ENCODE peak calls at places on chromosome 7, in four cellular contexts. E is ovary, N is aorta, P is psoas muscle. K is an unnamed sample.

GRCh38 chr7:518630-519428 is 817 bp downstream of the PDGFA start:
- DNase-seq in P (peak), N (peak), E (peak), K (peak)

GRCh38 chr7:1192171-1192676 is 32.2 kb upstream of the ZFAND2A start:
- DNase-seq in P (no peak), N (no peak), E (no peak), K (no peak)

GRCh38 chr7:134888141-134888740 is 98.1 kb upstream of the AGBL3 start:
- DNase-seq in E (no peak), P (no peak), N (no peak), K (no peak)

GRCh38 chr7:155198901-155199845 is 98.5 kb upstream of the INSIG1 start:
- DNase-seq in E (no peak), P (no peak), N (no peak), K (no peak)

GRCh38 chr7:132750056-132750455 is 173.8 kb upstream of the PLXNA4 start:
- DNase-seq in P (no peak), E (no peak), N (no peak), K (no peak)

GRCh38 chr7:84336303-84336702 is 141.7 kb upstream of the SEMA3A start:
- DNase-seq in P (no peak), E (no peak), N (no peak), K (no peak)

GRCh38 chr7:132078891-132079735 is 497.2 kb downstream of the PLXNA4 start:
- DNase-seq in P (no peak), E (no peak), N (no peak), K (no peak)

GRCh38 chr7:27032843-27033242 is 63.0 kb downstream of the HOXA1 start:
- DNase-seq in N (no peak), P (no peak), E (no peak), K (no peak)

GRCh38 chr7:78232806-78233205 is 434.2 kb downstream of the PHTF2 start:
- DNase-seq in E (no peak), P (no peak), N (no peak), K (no peak)

GRCh38 chr7:46600340-46600739 is 679.3 kb upstream of the IGFBP3 start:
- DNase-seq in N (no peak), E (no peak), P (peak), K (no peak)

GRCh38 chr7:29684787-29685650 is 121.3 kb upstream of the WIPF3 start:
- DNase-seq in E (peak), P (peak), N (peak), K (peak)

GRCh38 chr7:94380264-94380663 is 14.4 kb upstream of the COL1A2 start:
- DNase-seq in P (no peak), E (no peak), N (no peak), K (no peak)

GRCh38 chr7:128454808-128455555 is 696 bp upstream of the HILPDA start:
- DNase-seq in E (no peak), N (no peak), P (no peak), K (no peak)

GRCh38 chr7:73740771-73741170 is 2.2 kb upstream of the ABHD11 start:
- DNase-seq in N (no peak), E (no peak), P (no peak), K (peak)

GRCh38 chr7:43650457-43651052 is 67.6 kb downstream of the STK17A start:
- DNase-seq in N (no peak), P (no peak), E (no peak), K (no peak)

GRCh38 chr7:35253680-35254495 is at the start of gene TBX20:
- DNase-seq in E (no peak), N (peak), P (peak), K (peak)

GRCh38 chr7:91228327-91228726 is 35.9 kb upstream of the FZD1 start:
- DNase-seq in P (no peak), N (no peak), E (no peak), K (no peak)

GRCh38 chr7:154167807-154168206 is 115.6 kb downstream of the DPP6 start:
- DNase-seq in N (no peak), E (no peak), P (no peak), K (no peak)

GRCh38 chr7:23334482-23335056 is 35.4 kb downstream of the MALSU1 start:
- DNase-seq in E (peak), P (peak), N (no peak), K (no peak)

GRCh38 chr7:114481995-114482394 is 67.4 kb downstream of the FOXP2 start:
- DNase-seq in P (no peak), N (no peak), E (no peak), K (no peak)

GRCh38 chr7:34807548-34808340 is 149.7 kb downstream of the NPSR1 start:
- DNase-seq in E (no peak), N (no peak), P (no peak), K (no peak)

GRCh38 chr7:139981533-139981932 is 81.2 kb downstream of the PARP12 start:
- DNase-seq in P (no peak), E (no peak), N (no peak), K (no peak)

GRCh38 chr7:139982927-139983925 is 79.5 kb downstream of the PARP12 start:
- DNase-seq in N (no peak), E (no peak), P (no peak), K (no peak)

GRCh38 chr7:139987691-139988516 is 74.8 kb downstream of the PARP12 start:
- DNase-seq in N (no peak), P (no peak), E (no peak), K (no peak)

GRCh38 chr7:139985811-139986210 is 76.9 kb downstream of the PARP12 start:
- DNase-seq in N (no peak), P (no peak), E (no peak), K (no peak)

DNA sequence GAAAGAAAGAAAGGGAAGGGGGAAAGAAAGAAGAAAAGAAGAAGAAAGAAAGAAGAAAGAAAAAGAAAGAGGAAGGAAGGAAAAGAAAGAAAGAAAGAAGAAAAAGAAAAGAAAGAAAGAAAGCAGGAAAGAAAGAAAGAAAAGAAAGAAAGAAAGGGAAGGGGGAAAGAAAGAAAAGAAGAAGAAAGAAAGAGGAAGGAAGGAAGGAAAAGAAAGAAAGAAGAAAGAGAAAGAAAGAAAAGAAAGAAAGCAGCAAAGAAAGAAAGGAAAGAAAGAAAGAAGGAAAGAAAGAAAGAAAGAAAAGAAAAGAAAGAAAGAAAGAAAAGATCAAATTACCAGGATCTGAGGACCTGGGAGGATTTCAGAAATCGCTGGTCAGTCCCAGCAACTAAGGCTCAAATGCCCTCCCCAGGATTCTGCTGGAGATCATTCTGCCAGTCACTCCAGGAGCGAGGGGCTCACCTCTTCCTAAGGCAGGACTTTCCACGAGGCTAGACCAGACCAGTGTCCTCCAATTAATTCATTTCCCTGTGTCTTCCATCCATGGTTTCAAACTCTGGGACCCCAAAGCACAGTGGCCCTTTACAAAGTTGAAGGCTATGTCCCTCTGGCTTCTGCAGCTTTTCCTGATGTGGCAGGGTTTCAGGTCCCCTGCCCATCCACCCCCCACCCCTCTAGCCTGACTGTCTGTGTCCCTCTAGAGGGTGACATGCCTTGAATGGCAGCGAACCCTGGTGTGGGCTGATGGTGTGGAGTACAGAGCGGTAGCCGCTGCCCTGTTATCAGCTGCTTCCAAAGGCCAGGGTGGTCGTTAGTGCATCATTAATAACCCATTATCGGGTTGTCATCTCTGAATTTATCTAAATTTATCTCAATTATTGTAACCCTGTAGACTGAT is 77.9 kb downstream of the PARP12 start:
- DNase-seq in P (no peak), N (no peak), E (no peak), K (no peak)
- H3K27ac ChIP-seq in P (no peak), N (no peak), E (no peak), K (no peak)

DNA sequence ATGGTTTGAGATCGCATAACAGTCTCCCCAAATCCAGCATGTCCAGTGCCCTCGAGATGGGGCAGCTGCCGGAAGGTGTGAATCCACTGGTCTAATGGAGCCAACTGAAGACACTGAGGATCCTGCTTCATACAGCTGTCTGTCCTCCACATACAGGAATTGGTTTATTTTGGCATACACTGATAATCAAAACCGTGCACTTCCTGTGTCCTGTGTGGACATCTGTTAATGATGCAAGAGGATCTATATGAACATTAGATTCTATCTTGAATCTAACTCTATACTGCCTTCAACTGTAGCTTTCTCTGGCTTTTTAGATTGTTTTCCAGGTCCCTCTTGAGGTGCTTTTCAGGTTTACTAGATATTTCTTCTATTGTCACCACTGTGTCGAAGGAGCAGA is 3.0 kb upstream of the JAZF1 start:
- DNase-seq in P (no peak), N (no peak), E (no peak), K (no peak)
- H3K27ac ChIP-seq in P (no peak), N (no peak), E (no peak), K (no peak)

GRCh38 chr7:21675255-21675654 is 132.4 kb downstream of the DNAH11 start:
- DNase-seq in E (no peak), P (no peak), N (no peak), K (peak)

GRCh38 chr7:21670496-21670895 is 127.7 kb downstream of the DNAH11 start:
- DNase-seq in E (no peak), N (no peak), P (no peak), K (no peak)

GRCh38 chr7:21671859-21672258 is 129.0 kb downstream of the DNAH11 start:
- DNase-seq in E (no peak), P (no peak), N (no peak), K (no peak)
- H3K27ac ChIP-seq in E (no peak), P (no peak), N (no peak), K (no peak)

DNA sequence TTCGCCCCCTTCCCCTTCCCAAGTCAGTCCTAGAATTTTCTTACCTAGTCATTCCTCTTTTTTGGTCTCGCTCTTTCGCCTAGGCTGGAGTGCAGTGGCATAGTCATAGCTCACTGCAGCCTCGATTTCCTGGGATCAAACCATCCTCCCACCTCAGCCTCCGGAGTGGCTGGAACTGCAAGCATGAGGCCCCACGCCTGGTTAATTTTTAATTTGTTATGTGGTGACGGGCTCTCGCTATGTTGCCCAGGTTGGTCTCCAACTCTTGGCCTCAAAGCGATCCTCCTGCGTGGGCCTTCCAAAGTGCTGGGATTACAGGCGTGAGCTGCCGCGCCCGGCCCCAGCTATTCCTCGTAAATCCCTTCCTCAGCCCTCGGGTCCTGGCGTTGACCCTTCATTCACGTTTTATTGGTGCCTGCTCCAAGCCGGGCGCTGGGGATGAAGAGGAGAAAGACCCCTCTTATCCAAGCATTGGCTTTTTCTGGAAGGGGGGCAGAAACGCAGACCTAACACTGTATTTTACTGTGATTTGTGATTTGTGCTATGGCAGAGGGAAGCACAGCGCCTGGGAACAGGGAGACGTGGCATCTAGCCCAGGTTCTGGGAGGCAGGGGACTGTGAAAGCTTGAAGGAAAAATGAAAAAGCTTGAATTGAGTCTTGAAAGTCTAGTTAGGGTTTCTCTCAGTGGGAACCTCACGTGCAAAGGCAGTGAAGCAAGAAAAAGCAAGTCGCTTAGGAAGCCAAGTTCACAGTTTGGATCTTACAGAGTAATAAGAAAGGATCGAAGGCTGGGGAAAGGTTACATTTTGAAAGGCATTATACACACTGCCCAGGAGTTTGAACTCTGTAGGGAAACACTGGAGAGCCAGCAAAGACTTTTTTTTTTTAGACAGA is 518 bp downstream of the ZNHIT1 start:
- DNase-seq in N (no peak), P (no peak), E (no peak), K (no peak)
- H3K27ac ChIP-seq in N (no peak), P (peak), E (no peak), K (no peak)

GRCh38 chr7:123534383-123535260 is at the start of gene IQUB:
- DNase-seq in P (peak), E (peak), N (peak), K (peak)

GRCh38 chr7:123535517-123535916 is 1.1 kb upstream of the IQUB start:
- DNase-seq in E (peak), N (peak), P (no peak), K (no peak)

GRCh38 chr7:123533553-123533917 is 860 bp downstream of the IQUB start:
- DNase-seq in E (no peak), N (no peak), P (no peak), K (no peak)

GRCh38 chr7:123537026-123537642 is 2.7 kb upstream of the IQUB start:
- DNase-seq in E (no peak), P (no peak), N (no peak), K (no peak)

DNA sequence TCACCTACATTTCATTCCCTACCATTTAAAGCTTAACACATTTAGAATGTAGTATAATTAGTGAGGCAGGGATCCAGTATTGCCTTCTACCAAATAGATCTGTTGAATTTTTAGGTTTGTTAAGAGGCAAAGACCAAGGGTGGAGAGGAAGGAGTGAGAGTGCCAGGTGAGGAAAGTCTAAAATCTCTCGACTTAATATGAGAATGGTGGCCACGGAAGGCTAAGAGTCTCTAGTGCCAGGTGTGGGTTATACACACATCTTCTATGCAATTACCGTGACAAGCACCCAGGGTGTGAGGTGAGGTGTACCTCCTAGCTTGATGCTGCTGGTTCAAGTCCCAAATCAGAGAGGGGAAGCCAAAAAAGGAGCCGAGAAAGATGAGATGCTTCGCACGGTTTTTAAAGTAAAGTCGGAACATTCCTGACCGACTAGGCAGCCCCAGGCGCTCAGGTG is 439 bp downstream of the IQUB start:
- DNase-seq in N (no peak), E (no peak), P (no peak), K (no peak)
- H3K27ac ChIP-seq in N (peak), E (no peak), P (peak), K (peak)

K was measured in endodermal cell.